ENCODE peak calls at places on chromosome 13, in four cellular contexts. M is cardiac fibroblast, H is PC-3, B is skeletal muscle cell. O is an unnamed sample.

GRCh38 chr13:54018485-54018884 is 989.9 kb downstream of the OLFM4 start:
- DNase-seq in M (no peak), H (no peak), B (no peak), O (no peak)

GRCh38 chr13:40399756-40400155 is 266.7 kb downstream of the FOXO1 start:
- DNase-seq in M (no peak), H (peak), B (no peak), O (no peak)

GRCh38 chr13:114008964-114009589 is 35.2 kb upstream of the C13orf46 start:
- DNase-seq in M (no peak), H (no peak), B (no peak), O (no peak)

GRCh38 chr13:51426982-51427381 is 25.9 kb downstream of the INTS6 start:
- DNase-seq in M (no peak), H (no peak), B (no peak), O (no peak)

GRCh38 chr13:72462726-72463125 is 264.7 kb downstream of the MZT1 start:
- DNase-seq in M (no peak), H (no peak), B (no peak), O (no peak)

GRCh38 chr13:30409911-30410704 is 12.2 kb upstream of the UBE2L5 start:
- DNase-seq in M (peak), H (peak), B (peak), O (no peak)

GRCh38 chr13:54379461-54379860 is 1350.8 kb downstream of the OLFM4 start:
- DNase-seq in M (no peak), H (no peak), B (no peak), O (no peak)

GRCh38 chr13:44565881-44566280 is 10.2 kb downstream of the TSC22D1 start:
- DNase-seq in M (no peak), H (no peak), B (no peak), O (no peak)

GRCh38 chr13:28000567-28000966 is 12.1 kb upstream of the URAD start:
- DNase-seq in M (no peak), H (no peak), B (no peak), O (no peak)

GRCh38 chr13:94620286-94620896 is 18.7 kb downstream of the GPR180 start:
- DNase-seq in M (peak), H (peak), B (no peak), O (no peak)

GRCh38 chr13:65660696-65661095 is 1569.4 kb downstream of the PCDH9 start:
- DNase-seq in M (no peak), H (no peak), B (no peak), O (no peak)

GRCh38 chr13:87953381-87953780 is 282.2 kb downstream of the SLITRK5 start:
- DNase-seq in M (no peak), H (no peak), B (no peak), O (no peak)

GRCh38 chr13:60591348-60591747 is 194.3 kb downstream of the TDRD3 start:
- DNase-seq in M (peak), H (peak), B (peak), O (peak)

GRCh38 chr13:62320129-62320724 is 904.6 kb upstream of the PCDH20 start:
- DNase-seq in M (peak), H (peak), B (peak), O (peak)

DNA sequence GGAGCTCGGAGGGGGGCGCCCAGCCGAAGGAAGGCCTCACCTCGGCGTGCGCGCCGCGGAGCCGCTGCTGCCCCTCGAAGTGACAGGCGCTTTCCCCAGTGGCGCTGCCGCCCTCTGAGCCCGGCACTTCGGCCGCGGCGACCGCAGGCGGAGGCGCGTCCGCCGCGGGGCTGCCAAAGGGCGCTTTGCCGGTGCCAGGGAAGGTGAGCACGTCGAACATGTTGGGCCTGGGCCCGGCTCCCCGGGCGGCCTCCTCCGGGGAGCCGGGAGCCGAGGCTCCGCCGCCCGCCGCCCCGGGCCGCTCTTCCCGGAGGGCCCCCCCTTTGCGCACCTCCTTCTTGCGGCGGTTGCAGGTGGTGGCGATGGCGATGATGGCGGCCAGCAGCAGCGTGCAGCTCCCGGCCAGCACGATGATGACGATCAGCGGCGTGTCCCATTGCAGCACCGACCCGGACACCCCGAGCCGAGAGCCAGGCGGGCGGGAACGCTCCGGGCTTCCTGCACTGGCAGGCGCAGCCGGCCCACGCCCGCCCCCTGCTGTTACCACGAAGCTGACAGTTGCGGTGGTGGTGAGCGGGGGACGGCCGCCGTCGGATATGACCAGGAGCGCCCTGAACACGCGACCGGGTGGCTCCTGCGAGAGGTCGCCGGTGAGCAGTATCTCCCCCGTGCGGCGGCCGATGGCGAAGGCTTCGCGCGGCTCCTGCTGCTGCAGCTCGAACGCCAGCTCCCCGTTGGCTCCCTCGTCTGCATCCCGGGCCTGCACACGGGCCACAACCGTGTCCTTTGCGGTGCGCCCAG is 2.5 kb downstream of the PCDH8 start:
- DNase-seq in M (peak), H (no peak), B (no peak), O (peak)
- H3K4me3 ChIP-seq in M (no peak), H (no peak), B (no peak), O (no peak)

GRCh38 chr13:100544866-100545683 is 43.5 kb downstream of the GGACT start:
- DNase-seq in M (no peak), H (no peak), B (no peak), O (no peak)

GRCh38 chr13:100542546-100543156 is 45.9 kb downstream of the GGACT start:
- DNase-seq in M (peak), H (peak), B (peak), O (peak)

GRCh38 chr13:100541882-100542545 is 46.6 kb downstream of the GGACT start:
- DNase-seq in M (no peak), H (no peak), B (no peak), O (no peak)

GRCh38 chr13:100545684-100546061 is 42.9 kb downstream of the GGACT start:
- DNase-seq in M (no peak), H (no peak), B (no peak), O (no peak)

GRCh38 chr13:100543872-100544602 is 44.6 kb downstream of the GGACT start:
- DNase-seq in M (no peak), H (no peak), B (no peak), O (no peak)
- H3K4me3 ChIP-seq in M (no peak), H (no peak), B (no peak), O (no peak)

GRCh38 chr13:96091164-96091931 is 1.4 kb downstream of the HS6ST3 start:
- DNase-seq in M (peak), H (no peak), B (no peak), O (no peak)

GRCh38 chr13:96091932-96092253 is 2.0 kb downstream of the HS6ST3 start:
- DNase-seq in M (no peak), H (no peak), B (no peak), O (no peak)

GRCh38 chr13:96089139-96089538 is 768 bp upstream of the HS6ST3 start:
- DNase-seq in M (no peak), H (no peak), B (no peak), O (no peak)

GRCh38 chr13:96089749-96090239 is at the start of gene HS6ST3:
- DNase-seq in M (peak), H (peak), B (no peak), O (no peak)

GRCh38 chr13:96090240-96091101 is 564 bp downstream of the HS6ST3 start:
- DNase-seq in M (peak), H (no peak), B (no peak), O (no peak)
- H3K4me3 ChIP-seq in M (no peak), H (peak), B (peak), O (no peak)

DNA sequence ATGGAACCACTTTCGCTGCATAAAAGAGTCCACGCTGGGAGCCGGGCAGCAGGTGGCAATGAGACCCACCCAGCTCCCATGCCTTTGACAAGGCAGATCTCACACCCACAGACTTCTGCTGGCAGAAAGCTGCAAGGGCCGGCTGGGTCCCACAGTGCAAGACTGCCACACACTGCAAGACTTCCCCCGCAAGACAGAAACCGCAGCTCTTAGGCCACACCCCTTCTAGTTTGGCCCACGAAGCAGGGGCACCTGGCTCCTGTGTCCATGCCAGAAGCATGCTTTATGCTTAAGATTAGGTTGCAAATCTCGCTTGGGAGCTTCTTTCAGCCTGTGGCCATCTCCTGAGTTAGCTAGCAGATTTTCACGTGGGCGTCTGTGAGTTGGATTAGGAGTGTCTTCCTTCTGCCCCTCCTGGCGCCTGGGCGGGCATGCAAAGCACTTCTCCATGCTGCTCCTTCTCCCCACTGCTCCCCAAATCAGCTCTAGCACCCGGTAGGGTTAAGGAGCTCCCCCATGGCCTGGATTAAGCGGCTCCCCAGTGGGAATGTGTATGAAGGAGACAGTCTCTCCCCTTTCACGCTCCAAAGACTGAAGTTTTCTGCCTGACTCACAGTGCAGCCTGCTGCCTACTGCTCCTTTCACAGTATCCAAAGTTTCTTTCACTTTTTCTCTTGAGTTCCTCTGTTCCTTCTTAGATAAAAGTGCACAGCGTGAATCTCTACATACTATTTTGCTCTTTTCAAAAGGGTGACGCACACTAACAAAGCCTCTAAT is 17.7 kb downstream of the GPC6 start:
- DNase-seq in M (peak), H (no peak), B (no peak), O (no peak)
- H3K4me3 ChIP-seq in M (peak), H (no peak), B (peak), O (no peak)

DNA sequence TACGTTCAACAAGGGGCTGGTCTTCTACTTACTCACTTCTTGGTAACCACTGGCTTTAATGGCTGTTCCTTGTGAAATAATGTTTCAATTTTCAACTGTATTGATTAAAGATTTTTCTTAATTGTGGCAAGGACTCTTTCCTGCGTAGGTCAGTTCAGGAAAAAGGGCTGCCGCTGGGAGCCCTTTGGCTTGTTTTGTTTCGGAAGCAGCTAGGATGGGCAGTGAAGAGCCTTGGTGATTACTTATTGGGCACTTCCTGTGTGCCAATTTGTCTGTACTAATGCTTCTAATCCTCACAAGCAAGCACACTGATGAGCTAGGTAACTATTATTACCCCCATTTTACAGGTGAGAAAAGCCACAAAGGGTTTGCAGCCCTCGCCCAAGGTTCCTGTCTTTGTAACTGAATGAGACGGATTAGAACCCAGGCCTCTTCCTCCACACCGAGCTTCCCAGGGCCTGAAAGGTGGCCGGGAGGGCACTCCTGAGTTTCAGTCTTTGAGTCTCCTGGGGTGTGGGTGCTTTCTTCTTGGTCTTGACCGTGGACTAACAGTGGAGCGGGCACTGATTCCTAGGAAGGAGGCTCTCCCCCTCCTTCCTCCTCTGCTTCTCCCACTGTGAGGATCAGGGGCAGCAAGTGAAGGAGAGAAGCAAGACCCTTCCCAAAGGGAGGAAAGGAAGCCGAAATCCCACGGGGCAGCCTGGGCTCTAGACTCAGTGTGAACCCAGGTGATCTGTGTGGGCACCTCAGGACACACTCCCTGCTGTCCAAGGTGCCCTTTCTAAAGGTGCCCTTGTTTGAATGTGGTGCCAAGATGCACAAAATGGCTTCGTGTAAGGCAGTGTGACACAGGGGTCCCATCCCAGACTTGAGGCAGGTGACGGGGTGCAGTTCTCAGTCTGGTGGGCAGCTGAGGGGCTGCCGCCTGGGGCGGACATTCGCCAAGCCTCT is 3.7 kb downstream of the COL4A2 start:
- DNase-seq in M (no peak), H (no peak), B (no peak), O (no peak)
- H3K4me3 ChIP-seq in M (no peak), H (no peak), B (no peak), O (no peak)

DNA sequence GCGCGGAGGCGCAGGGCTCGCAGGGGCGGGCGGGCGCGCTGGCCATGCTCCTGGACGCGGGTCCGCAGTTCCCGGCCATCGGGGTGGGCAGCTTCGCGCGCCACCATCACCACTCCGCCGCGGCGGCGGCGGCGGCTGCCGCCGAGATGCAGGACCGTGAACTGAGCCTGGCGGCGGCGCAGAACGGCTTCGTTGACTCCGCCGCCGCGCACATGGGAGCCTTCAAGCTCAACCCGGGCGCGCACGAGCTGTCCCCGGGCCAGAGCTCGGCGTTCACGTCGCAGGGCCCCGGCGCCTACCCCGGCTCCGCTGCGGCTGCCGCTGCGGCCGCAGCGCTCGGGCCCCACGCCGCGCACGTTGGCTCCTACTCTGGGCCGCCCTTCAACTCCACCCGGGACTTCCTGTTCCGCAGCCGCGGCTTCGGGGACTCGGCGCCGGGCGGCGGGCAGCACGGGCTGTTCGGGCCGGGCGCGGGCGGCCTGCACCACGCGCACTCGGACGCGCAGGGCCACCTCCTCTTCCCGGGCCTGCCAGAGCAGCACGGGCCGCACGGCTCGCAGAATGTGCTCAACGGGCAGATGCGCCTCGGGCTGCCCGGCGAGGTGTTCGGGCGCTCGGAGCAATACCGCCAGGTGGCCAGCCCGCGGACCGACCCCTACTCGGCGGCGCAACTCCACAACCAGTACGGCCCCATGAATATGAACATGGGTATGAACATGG is 597 bp downstream of the ZIC2 start:
- DNase-seq in M (no peak), H (no peak), B (no peak), O (no peak)
- H3K4me3 ChIP-seq in M (no peak), H (peak), B (no peak), O (peak)

GRCh38 chr13:33147832-33148231 is 131.6 kb downstream of the KL start:
- DNase-seq in M (no peak), H (no peak), B (no peak), O (no peak)

GRCh38 chr13:33145667-33146066 is 129.4 kb downstream of the KL start:
- DNase-seq in M (no peak), H (no peak), B (no peak), O (no peak)

GRCh38 chr13:33144358-33144784 is 128.1 kb downstream of the KL start:
- DNase-seq in M (no peak), H (no peak), B (no peak), O (no peak)

GRCh38 chr13:33150146-33150545 is 133.9 kb downstream of the KL start:
- DNase-seq in M (peak), H (peak), B (no peak), O (no peak)

DNA sequence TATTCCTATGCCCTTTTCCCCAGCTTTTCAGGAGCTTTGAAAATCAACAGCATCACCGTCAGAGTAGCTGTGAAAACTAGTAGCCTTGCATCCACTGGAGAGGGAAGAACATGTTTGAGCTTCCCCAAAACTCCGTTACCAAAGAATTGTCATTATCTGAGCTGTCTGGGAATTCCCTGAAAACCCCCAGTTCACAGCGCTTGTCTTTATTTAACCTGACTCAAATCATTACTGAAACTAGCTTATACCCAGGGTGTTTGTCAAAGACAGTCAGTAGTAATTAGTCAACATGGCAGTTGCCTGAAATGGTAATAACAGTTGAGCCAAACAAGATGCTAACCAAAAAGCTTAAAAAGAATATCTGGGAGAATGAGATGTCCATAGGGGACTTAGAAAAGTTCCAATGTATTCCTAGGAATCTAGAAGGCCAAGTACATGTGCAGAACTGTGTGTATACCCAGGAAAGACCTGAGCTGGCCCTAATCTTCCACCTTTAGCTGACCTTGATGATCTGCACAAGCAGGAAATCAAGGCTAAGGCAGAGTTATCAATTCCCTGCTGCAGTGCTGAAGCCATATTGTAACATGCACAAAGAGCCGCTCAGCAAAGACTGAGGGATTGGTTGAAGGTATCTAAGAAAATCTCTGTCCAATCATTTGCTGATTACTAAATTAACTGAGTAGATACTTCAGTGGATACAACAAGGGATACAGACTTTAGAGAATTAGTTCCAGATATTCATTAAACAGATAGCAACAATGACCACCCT is 130.8 kb downstream of the KL start:
- DNase-seq in M (no peak), H (no peak), B (no peak), O (no peak)
- H3K4me3 ChIP-seq in M (no peak), H (no peak), B (no peak), O (no peak)

GRCh38 chr13:47901451-47901850 is 99.6 kb downstream of the SUCLA2 start:
- DNase-seq in M (peak), H (no peak), B (peak), O (no peak)

GRCh38 chr13:47904891-47905290 is 96.2 kb downstream of the SUCLA2 start:
- DNase-seq in M (no peak), H (no peak), B (no peak), O (no peak)

GRCh38 chr13:47903836-47904235 is 97.2 kb downstream of the SUCLA2 start:
- DNase-seq in M (peak), H (peak), B (peak), O (no peak)

GRCh38 chr13:47908200-47908902 is 92.7 kb downstream of the SUCLA2 start:
- DNase-seq in M (peak), H (peak), B (peak), O (no peak)

GRCh38 chr13:47904239-47904638 is 96.8 kb downstream of the SUCLA2 start:
- DNase-seq in M (no peak), H (peak), B (no peak), O (no peak)
- H3K4me3 ChIP-seq in M (no peak), H (peak), B (no peak), O (no peak)

GRCh38 chr13:46166947-46167610 is 14.9 kb downstream of the LCP1 start:
- DNase-seq in M (no peak), H (no peak), B (no peak), O (no peak)
- H3K4me3 ChIP-seq in M (no peak), H (no peak), B (no peak), O (no peak)